ENCODE peak calls at places on chromosomes 3 and 15, in five cellular contexts. One of them, this sample, is unnamed. For H3K9me3, the result is how much of the 10 kb centered on the place peaks cover.

GRCh38 chr15:99341786-99342185 is 90.5 kb downstream of the LRRC28 start:
- DNase-seq in heart right ventricle: no peak
- DNase-seq in CD8-positive, alpha-beta T cell: no peak
- DNase-seq in CD4-positive, CD25-positive, alpha-beta regulatory T cell: no peak
- DNase-seq in tibial artery: no peak
- DNase-seq in this sample: no peak

GRCh38 chr15:40939909-40940801 is 11.0 kb downstream of the DLL4 start:
- DNase-seq in heart right ventricle: peak
- DNase-seq in CD8-positive, alpha-beta T cell: no peak
- DNase-seq in CD4-positive, CD25-positive, alpha-beta regulatory T cell: no peak
- DNase-seq in tibial artery: no peak
- DNase-seq in this sample: no peak

GRCh38 chr15:48858401-48858800 is 19.5 kb upstream of the EID1 start:
- DNase-seq in heart right ventricle: no peak
- DNase-seq in CD8-positive, alpha-beta T cell: no peak
- DNase-seq in CD4-positive, CD25-positive, alpha-beta regulatory T cell: no peak
- DNase-seq in tibial artery: no peak
- DNase-seq in this sample: no peak

GRCh38 chr15:59410448-59410896 is 27.5 kb upstream of the FAM81A start:
- DNase-seq in heart right ventricle: no peak
- DNase-seq in CD8-positive, alpha-beta T cell: no peak
- DNase-seq in CD4-positive, CD25-positive, alpha-beta regulatory T cell: no peak
- DNase-seq in tibial artery: no peak
- DNase-seq in this sample: no peak

GRCh38 chr15:74375303-74375693 is 7.9 kb upstream of the CYP11A1 start:
- DNase-seq in heart right ventricle: peak
- DNase-seq in CD8-positive, alpha-beta T cell: peak
- DNase-seq in CD4-positive, CD25-positive, alpha-beta regulatory T cell: peak
- DNase-seq in tibial artery: peak
- DNase-seq in this sample: peak

GRCh38 chr15:49988766-49989165 is 130.3 kb downstream of the ATP8B4 start:
- DNase-seq in heart right ventricle: no peak
- DNase-seq in CD8-positive, alpha-beta T cell: no peak
- DNase-seq in CD4-positive, CD25-positive, alpha-beta regulatory T cell: no peak
- DNase-seq in tibial artery: no peak
- DNase-seq in this sample: no peak

GRCh38 chr15:29925227-29926082 is 103.2 kb upstream of the TJP1 start:
- DNase-seq in heart right ventricle: peak
- DNase-seq in CD8-positive, alpha-beta T cell: no peak
- DNase-seq in CD4-positive, CD25-positive, alpha-beta regulatory T cell: no peak
- DNase-seq in tibial artery: peak
- DNase-seq in this sample: no peak

GRCh38 chr3:64361962-64362735 is 136.9 kb upstream of the PRICKLE2 start:
- DNase-seq in heart right ventricle: no peak
- DNase-seq in CD8-positive, alpha-beta T cell: no peak
- DNase-seq in CD4-positive, CD25-positive, alpha-beta regulatory T cell: no peak
- DNase-seq in tibial artery: no peak
- DNase-seq in this sample: no peak

GRCh38 chr3:195209836-195210551 is 61.0 kb downstream of the XXYLT1 start:
- DNase-seq in heart right ventricle: peak
- DNase-seq in CD8-positive, alpha-beta T cell: no peak
- DNase-seq in CD4-positive, CD25-positive, alpha-beta regulatory T cell: no peak
- DNase-seq in tibial artery: peak
- DNase-seq in this sample: no peak

GRCh38 chr15:67660874-67661606 is 118.5 kb downstream of the MAP2K5 start:
- DNase-seq in heart right ventricle: no peak
- DNase-seq in CD8-positive, alpha-beta T cell: no peak
- DNase-seq in CD4-positive, CD25-positive, alpha-beta regulatory T cell: no peak
- DNase-seq in tibial artery: no peak
- DNase-seq in this sample: no peak

GRCh38 chr3:14016900-14017475 is 107.7 kb downstream of the CHCHD4 start:
- DNase-seq in heart right ventricle: no peak
- DNase-seq in CD8-positive, alpha-beta T cell: no peak
- DNase-seq in CD4-positive, CD25-positive, alpha-beta regulatory T cell: no peak
- DNase-seq in tibial artery: no peak
- DNase-seq in this sample: no peak

GRCh38 chr3:8278448-8278847 is 223.2 kb upstream of the LMCD1 start:
- DNase-seq in heart right ventricle: no peak
- DNase-seq in CD8-positive, alpha-beta T cell: no peak
- DNase-seq in CD4-positive, CD25-positive, alpha-beta regulatory T cell: no peak
- DNase-seq in tibial artery: no peak
- DNase-seq in this sample: no peak

GRCh38 chr3:29693863-29694262 is 413.0 kb downstream of the RBMS3 start:
- DNase-seq in heart right ventricle: no peak
- DNase-seq in CD8-positive, alpha-beta T cell: no peak
- DNase-seq in CD4-positive, CD25-positive, alpha-beta regulatory T cell: no peak
- DNase-seq in tibial artery: no peak
- DNase-seq in this sample: no peak

GRCh38 chr3:3015472-3016089 is 94.6 kb downstream of the IL5RA start:
- DNase-seq in heart right ventricle: no peak
- DNase-seq in CD8-positive, alpha-beta T cell: no peak
- DNase-seq in CD4-positive, CD25-positive, alpha-beta regulatory T cell: no peak
- DNase-seq in tibial artery: no peak
- DNase-seq in this sample: no peak

GRCh38 chr3:19757773-19758172 is 176.2 kb downstream of the EFHB start:
- DNase-seq in heart right ventricle: no peak
- DNase-seq in CD8-positive, alpha-beta T cell: no peak
- DNase-seq in CD4-positive, CD25-positive, alpha-beta regulatory T cell: no peak
- DNase-seq in tibial artery: no peak
- DNase-seq in this sample: no peak

GRCh38 chr3:138389841-138390581 is 41.6 kb downstream of the MRAS start:
- DNase-seq in heart right ventricle: no peak
- DNase-seq in CD8-positive, alpha-beta T cell: no peak
- DNase-seq in CD4-positive, CD25-positive, alpha-beta regulatory T cell: no peak
- DNase-seq in tibial artery: peak
- DNase-seq in this sample: no peak

GRCh38 chr3:156978471-156978961 is 152.4 kb downstream of the LEKR1 start:
- DNase-seq in heart right ventricle: no peak
- DNase-seq in CD8-positive, alpha-beta T cell: no peak
- DNase-seq in CD4-positive, CD25-positive, alpha-beta regulatory T cell: no peak
- DNase-seq in tibial artery: no peak
- DNase-seq in this sample: no peak

GRCh38 chr15:36907295-36907694 is 193.1 kb downstream of the MEIS2 start:
- DNase-seq in heart right ventricle: no peak
- DNase-seq in CD8-positive, alpha-beta T cell: no peak
- DNase-seq in CD4-positive, CD25-positive, alpha-beta regulatory T cell: no peak
- DNase-seq in tibial artery: no peak
- DNase-seq in this sample: no peak

GRCh38 chr15:35751421-35752133 is 205.6 kb upstream of the DPH6 start:
- DNase-seq in heart right ventricle: peak
- DNase-seq in CD8-positive, alpha-beta T cell: peak
- DNase-seq in CD4-positive, CD25-positive, alpha-beta regulatory T cell: no peak
- DNase-seq in tibial artery: peak
- DNase-seq in this sample: no peak

GRCh38 chr3:52310861-52311566 is 5.1 kb upstream of the DNAH1 start:
- DNase-seq in heart right ventricle: no peak
- DNase-seq in CD8-positive, alpha-beta T cell: peak
- DNase-seq in CD4-positive, CD25-positive, alpha-beta regulatory T cell: peak
- DNase-seq in tibial artery: no peak
- DNase-seq in this sample: no peak

GRCh38 chr3:150222190-150222548 is 185.9 kb upstream of the TSC22D2 start:
- DNase-seq in heart right ventricle: no peak
- DNase-seq in CD8-positive, alpha-beta T cell: no peak
- DNase-seq in CD4-positive, CD25-positive, alpha-beta regulatory T cell: no peak
- DNase-seq in tibial artery: no peak
- DNase-seq in this sample: no peak

GRCh38 chr3:8937064-8938020 is 25.9 kb downstream of the RAD18 start:
- DNase-seq in heart right ventricle: no peak
- DNase-seq in CD8-positive, alpha-beta T cell: no peak
- DNase-seq in CD4-positive, CD25-positive, alpha-beta regulatory T cell: no peak
- DNase-seq in tibial artery: no peak
- DNase-seq in this sample: no peak

DNA sequence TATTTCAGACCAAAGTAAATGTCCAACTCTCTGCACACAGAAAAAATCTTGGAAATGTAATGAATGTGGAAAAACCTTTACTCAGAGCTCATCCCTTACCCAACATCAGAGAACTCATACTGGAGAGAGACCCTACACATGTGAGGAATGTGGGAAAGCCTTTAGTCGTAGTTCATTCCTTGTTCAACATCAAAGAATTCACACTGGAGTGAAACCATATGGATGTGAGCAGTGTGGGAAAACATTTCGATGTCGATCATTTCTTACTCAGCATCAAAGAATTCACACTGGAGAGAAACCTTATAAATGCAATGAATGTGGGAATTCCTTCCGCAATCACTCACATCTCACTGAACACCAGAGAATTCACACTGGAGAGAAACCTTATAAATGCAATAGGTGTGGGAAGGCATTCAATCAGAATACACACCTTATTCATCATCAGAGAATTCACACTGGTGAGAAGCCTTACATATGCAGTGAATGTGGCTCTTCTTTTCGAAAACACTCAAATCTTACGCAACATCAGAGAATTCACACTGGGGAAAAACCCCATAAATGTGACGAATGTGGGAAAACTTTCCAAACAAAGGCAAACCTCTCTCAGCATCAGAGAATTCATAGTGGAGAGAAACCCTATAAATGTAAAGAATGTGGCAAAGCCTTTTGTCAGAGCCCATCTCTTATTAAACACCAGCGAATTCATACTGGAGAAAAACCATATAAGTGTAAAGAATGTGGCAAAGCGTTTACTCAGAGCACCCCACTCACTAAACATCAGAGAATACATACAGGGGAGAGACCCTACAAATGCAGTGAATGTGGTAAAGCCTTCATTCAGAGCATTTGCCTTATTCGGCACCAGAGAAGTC is 8.0 kb upstream of the ZNF501 start:
- DNase-seq in heart right ventricle: no peak
- DNase-seq in CD8-positive, alpha-beta T cell: no peak
- DNase-seq in CD4-positive, CD25-positive, alpha-beta regulatory T cell: no peak
- DNase-seq in tibial artery: no peak
- DNase-seq in this sample: no peak
- H3K9me3 ChIP-seq in heart right ventricle: half or more
- H3K9me3 ChIP-seq in CD8-positive, alpha-beta T cell: half or more
- H3K9me3 ChIP-seq in CD4-positive, CD25-positive, alpha-beta regulatory T cell: half or more
- H3K9me3 ChIP-seq in tibial artery: under half
- H3K9me3 ChIP-seq in this sample: half or more

GRCh38 chr15:25181290-25182097 is 226.7 kb downstream of the SNRPN start:
- DNase-seq in heart right ventricle: peak
- DNase-seq in CD8-positive, alpha-beta T cell: no peak
- DNase-seq in CD4-positive, CD25-positive, alpha-beta regulatory T cell: no peak
- DNase-seq in tibial artery: peak
- DNase-seq in this sample: peak

GRCh38 chr15:25179673-25180511 is 225.1 kb downstream of the SNRPN start:
- DNase-seq in heart right ventricle: peak
- DNase-seq in CD8-positive, alpha-beta T cell: no peak
- DNase-seq in CD4-positive, CD25-positive, alpha-beta regulatory T cell: no peak
- DNase-seq in tibial artery: peak
- DNase-seq in this sample: peak

GRCh38 chr15:25178835-25179672 is 224.3 kb downstream of the SNRPN start:
- DNase-seq in heart right ventricle: peak
- DNase-seq in CD8-positive, alpha-beta T cell: no peak
- DNase-seq in CD4-positive, CD25-positive, alpha-beta regulatory T cell: no peak
- DNase-seq in tibial artery: no peak
- DNase-seq in this sample: no peak

GRCh38 chr15:25182098-25182478 is 227.3 kb downstream of the SNRPN start:
- DNase-seq in heart right ventricle: peak
- DNase-seq in CD8-positive, alpha-beta T cell: no peak
- DNase-seq in CD4-positive, CD25-positive, alpha-beta regulatory T cell: no peak
- DNase-seq in tibial artery: no peak
- DNase-seq in this sample: no peak

DNA sequence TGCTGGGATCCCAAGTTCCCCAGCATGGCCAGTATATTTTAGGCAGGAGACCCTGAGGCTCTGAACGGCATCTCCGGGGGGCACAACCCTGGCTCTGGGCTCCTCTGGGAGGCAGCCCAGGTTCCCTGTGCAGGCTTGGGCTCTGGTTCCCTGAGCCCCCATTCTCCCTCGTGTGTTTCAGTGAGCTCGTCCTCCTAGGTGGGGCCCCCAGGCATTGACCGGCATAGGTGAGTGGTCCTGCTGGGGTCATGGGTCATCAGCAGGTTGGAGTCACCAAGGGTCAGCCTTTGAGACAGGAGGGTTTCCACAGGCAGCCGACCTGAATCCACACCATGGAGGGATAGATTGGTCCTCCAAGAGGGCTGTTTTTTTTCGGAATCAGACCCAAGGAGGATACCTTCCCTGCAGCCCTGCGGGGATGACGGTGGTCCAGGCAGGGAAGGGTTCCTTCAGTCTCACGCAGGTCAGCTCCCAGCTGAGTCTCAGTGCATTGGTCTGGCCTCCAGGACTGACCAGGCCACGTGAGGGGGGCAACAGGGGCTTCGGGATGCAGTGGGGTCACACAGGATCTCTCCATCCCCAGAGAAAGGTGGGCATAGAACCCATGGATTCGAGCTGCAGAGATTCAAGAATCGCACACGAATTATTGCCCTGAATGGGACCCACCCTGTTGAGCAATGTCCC is 226.0 kb downstream of the SNRPN start:
- DNase-seq in heart right ventricle: peak
- DNase-seq in CD8-positive, alpha-beta T cell: no peak
- DNase-seq in CD4-positive, CD25-positive, alpha-beta regulatory T cell: no peak
- DNase-seq in tibial artery: peak
- DNase-seq in this sample: no peak
- H3K9me3 ChIP-seq in heart right ventricle: under half
- H3K9me3 ChIP-seq in CD8-positive, alpha-beta T cell: under half
- H3K9me3 ChIP-seq in CD4-positive, CD25-positive, alpha-beta regulatory T cell: half or more
- H3K9me3 ChIP-seq in tibial artery: under half
- H3K9me3 ChIP-seq in this sample: under half

GRCh38 chr3:187150186-187150585 is 10.9 kb upstream of the RPL39L start:
- DNase-seq in heart right ventricle: no peak
- DNase-seq in CD8-positive, alpha-beta T cell: no peak
- DNase-seq in CD4-positive, CD25-positive, alpha-beta regulatory T cell: no peak
- DNase-seq in tibial artery: no peak
- DNase-seq in this sample: no peak

GRCh38 chr3:187150599-187150998 is 11.3 kb upstream of the RPL39L start:
- DNase-seq in heart right ventricle: no peak
- DNase-seq in CD8-positive, alpha-beta T cell: peak
- DNase-seq in CD4-positive, CD25-positive, alpha-beta regulatory T cell: peak
- DNase-seq in tibial artery: no peak
- DNase-seq in this sample: peak

GRCh38 chr3:187146389-187146788 is 7.1 kb upstream of the RPL39L start:
- DNase-seq in heart right ventricle: no peak
- DNase-seq in CD8-positive, alpha-beta T cell: no peak
- DNase-seq in CD4-positive, CD25-positive, alpha-beta regulatory T cell: no peak
- DNase-seq in tibial artery: no peak
- DNase-seq in this sample: no peak
- H3K9me3 ChIP-seq in heart right ventricle: under half
- H3K9me3 ChIP-seq in CD8-positive, alpha-beta T cell: under half
- H3K9me3 ChIP-seq in CD4-positive, CD25-positive, alpha-beta regulatory T cell: under half
- H3K9me3 ChIP-seq in tibial artery: under half
- H3K9me3 ChIP-seq in this sample: under half

DNA sequence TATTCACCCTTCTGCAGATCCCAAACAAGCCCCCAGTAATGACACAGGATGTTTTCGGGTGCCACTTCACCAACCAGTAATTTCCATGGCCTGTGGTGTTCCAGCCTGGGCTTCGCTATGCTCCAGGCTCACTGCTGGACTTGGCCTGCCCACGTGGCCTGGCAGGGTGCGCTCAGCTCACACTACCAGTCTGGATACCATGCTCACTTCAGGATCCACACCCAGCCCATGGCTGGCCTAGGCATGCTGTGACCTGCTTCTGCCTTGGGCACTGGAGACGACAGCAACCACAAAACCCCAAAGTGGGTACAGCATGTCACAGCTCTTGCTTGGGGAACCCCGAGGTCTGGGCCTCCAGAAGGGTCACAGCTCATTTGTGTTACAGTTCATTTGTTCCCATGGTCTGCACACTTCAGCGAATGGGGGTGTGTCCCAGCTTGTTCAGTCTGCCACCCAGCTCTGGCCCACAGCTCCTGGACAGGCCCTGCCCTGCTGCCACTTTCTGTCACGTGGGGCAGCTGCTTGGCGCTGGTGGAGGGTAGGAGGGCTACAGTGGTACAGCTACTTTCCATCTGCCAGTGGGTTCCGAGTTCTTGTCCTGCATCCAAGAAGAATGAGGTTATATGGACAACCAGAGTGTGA is 650.8 kb downstream of the MCTP2 start:
- DNase-seq in heart right ventricle: no peak
- DNase-seq in CD8-positive, alpha-beta T cell: no peak
- DNase-seq in CD4-positive, CD25-positive, alpha-beta regulatory T cell: no peak
- DNase-seq in tibial artery: no peak
- DNase-seq in this sample: no peak
- H3K9me3 ChIP-seq in heart right ventricle: under half
- H3K9me3 ChIP-seq in CD8-positive, alpha-beta T cell: under half
- H3K9me3 ChIP-seq in CD4-positive, CD25-positive, alpha-beta regulatory T cell: under half
- H3K9me3 ChIP-seq in tibial artery: under half
- H3K9me3 ChIP-seq in this sample: under half